ENCODE peak calls at places on chromosome 18, in seven cellular contexts. One of them, this sample, is unnamed.

GRCh38 chr18:77129150-77129551 is 3.4 kb downstream of the MBP start:
- DNase-seq in EH: peak
- DNase-seq in ecto neural progenitor cell: no peak
- DNase-seq in psoas muscle: peak
- DNase-seq in myocyte: peak
- DNase-seq in colonic mucosa: no peak
- DNase-seq in fibroblast of pulmonary artery: peak
- DNase-seq in this sample: no peak

GRCh38 chr18:28178720-28179119 is 1.8 kb upstream of the CDH2 start:
- DNase-seq in EH: peak
- DNase-seq in ecto neural progenitor cell: no peak
- DNase-seq in psoas muscle: no peak
- DNase-seq in myocyte: no peak
- DNase-seq in colonic mucosa: no peak
- DNase-seq in fibroblast of pulmonary artery: peak
- DNase-seq in this sample: no peak

GRCh38 chr18:40096675-40097074 is 1858.4 kb upstream of the PIK3C3 start:
- DNase-seq in EH: no peak
- DNase-seq in ecto neural progenitor cell: no peak
- DNase-seq in psoas muscle: no peak
- DNase-seq in myocyte: no peak
- DNase-seq in colonic mucosa: no peak
- DNase-seq in fibroblast of pulmonary artery: peak
- DNase-seq in this sample: no peak

GRCh38 chr18:62716679-62717058 is 1.3 kb downstream of the PHLPP1 start:
- DNase-seq in EH: peak
- DNase-seq in ecto neural progenitor cell: peak
- DNase-seq in psoas muscle: peak
- DNase-seq in myocyte: peak
- DNase-seq in colonic mucosa: peak
- DNase-seq in fibroblast of pulmonary artery: no peak
- DNase-seq in this sample: peak

GRCh38 chr18:27202771-27203170 is 17.7 kb upstream of the CHST9 start:
- DNase-seq in EH: no peak
- DNase-seq in ecto neural progenitor cell: no peak
- DNase-seq in psoas muscle: no peak
- DNase-seq in myocyte: no peak
- DNase-seq in colonic mucosa: no peak
- DNase-seq in fibroblast of pulmonary artery: no peak
- DNase-seq in this sample: no peak

GRCh38 chr18:73774836-73775509 is 372.7 kb downstream of the FBXO15 start:
- DNase-seq in EH: no peak
- DNase-seq in ecto neural progenitor cell: no peak
- DNase-seq in psoas muscle: no peak
- DNase-seq in myocyte: peak
- DNase-seq in colonic mucosa: no peak
- DNase-seq in fibroblast of pulmonary artery: no peak
- DNase-seq in this sample: peak

GRCh38 chr18:59150236-59150635 is 10.6 kb downstream of the SEC11C start:
- DNase-seq in EH: no peak
- DNase-seq in ecto neural progenitor cell: no peak
- DNase-seq in psoas muscle: no peak
- DNase-seq in myocyte: no peak
- DNase-seq in colonic mucosa: no peak
- DNase-seq in fibroblast of pulmonary artery: no peak
- DNase-seq in this sample: no peak

GRCh38 chr18:79399275-79400081 is 3.7 kb downstream of the NFATC1 start:
- DNase-seq in EH: no peak
- DNase-seq in ecto neural progenitor cell: peak
- DNase-seq in psoas muscle: no peak
- DNase-seq in myocyte: no peak
- DNase-seq in colonic mucosa: no peak
- DNase-seq in fibroblast of pulmonary artery: no peak
- DNase-seq in this sample: no peak

GRCh38 chr18:50128506-50129271 is 66.3 kb downstream of the MYO5B start:
- DNase-seq in EH: no peak
- DNase-seq in ecto neural progenitor cell: no peak
- DNase-seq in psoas muscle: no peak
- DNase-seq in myocyte: no peak
- DNase-seq in colonic mucosa: peak
- DNase-seq in fibroblast of pulmonary artery: no peak
- DNase-seq in this sample: peak

GRCh38 chr18:7273301-7273911 is 42.5 kb downstream of the LRRC30 start:
- DNase-seq in EH: peak
- DNase-seq in ecto neural progenitor cell: no peak
- DNase-seq in psoas muscle: peak
- DNase-seq in myocyte: no peak
- DNase-seq in colonic mucosa: peak
- DNase-seq in fibroblast of pulmonary artery: peak
- DNase-seq in this sample: peak

GRCh38 chr18:56112984-56113383 is 525.0 kb upstream of the TCF4 start:
- DNase-seq in EH: no peak
- DNase-seq in ecto neural progenitor cell: no peak
- DNase-seq in psoas muscle: no peak
- DNase-seq in myocyte: no peak
- DNase-seq in colonic mucosa: no peak
- DNase-seq in fibroblast of pulmonary artery: no peak
- DNase-seq in this sample: no peak

GRCh38 chr18:37243756-37244155 is 321.8 kb downstream of the CELF4 start:
- DNase-seq in EH: no peak
- DNase-seq in ecto neural progenitor cell: no peak
- DNase-seq in psoas muscle: no peak
- DNase-seq in myocyte: no peak
- DNase-seq in colonic mucosa: no peak
- DNase-seq in fibroblast of pulmonary artery: no peak
- DNase-seq in this sample: no peak

GRCh38 chr18:26778054-26778393 is 87.5 kb downstream of the AQP4 start:
- DNase-seq in EH: no peak
- DNase-seq in ecto neural progenitor cell: no peak
- DNase-seq in psoas muscle: no peak
- DNase-seq in myocyte: no peak
- DNase-seq in colonic mucosa: no peak
- DNase-seq in fibroblast of pulmonary artery: no peak
- DNase-seq in this sample: no peak